ENCODE peak calls at places on chromosomes 6 and 20, in nine cellular contexts. B is left cardiac atrium; V is activated CD4-positive, alpha-beta T cell treated with anti-CD3 and anti-CD28 coated beads for 48 hours; P is non-pigmented ciliary epithelial cell; L is activated T-helper 1 cell treated with anti-CD3 and anti-CD28 coated beads, Interleukin-12 subunit alpha, Interleukin-12 subunit beta, Interleukin-2, Interleukin-4 antibody, amounts not matched to agents 30 ng/mL and 10 ng/mL and 1 ng/mL, durations not matched to agents 14 hours and 24 hours and 36 hours; A is upper lobe of right lung; D is NB4; E is adrenal gland; Z is CD4-positive, CD25-positive, alpha-beta regulatory T cell. O is an unnamed sample.

GRCh38 chr20:31712564-31713311 is 9.9 kb downstream of the BCL2L1 start:
- DNase-seq in P (peak; percentile 76), E (peak; percentile 86), V (no peak), B (peak; percentile 89), A (peak; percentile 80), Z (no peak), D (no peak), L (no peak), O (no peak)

GRCh38 chr20:11453430-11453829 is 464.3 kb upstream of the BTBD3 start:
- DNase-seq in V (no peak), Z (no peak), B (no peak), E (no peak), A (no peak), D (peak; percentile 49), P (peak; percentile 83), L (no peak), O (no peak)

GRCh38 chr20:56348746-56349145 is 10.0 kb upstream of the FAM210B start:
- DNase-seq in E (no peak), D (no peak), B (no peak), Z (no peak), A (no peak), V (no peak), L (no peak), P (no peak), O (no peak)

GRCh38 chr6:7080311-7080710 is 27.4 kb upstream of the RREB1 start:
- DNase-seq in L (no peak), V (no peak), A (no peak), E (no peak), Z (no peak), D (peak; percentile 40), P (no peak), B (no peak), O (no peak)

GRCh38 chr6:17986656-17987575 is 519 bp downstream of the KIF13A start:
- DNase-seq in B (peak; percentile 71), E (peak; percentile 76), P (no peak), A (peak; percentile 85), L (no peak), V (no peak), Z (no peak), D (peak; percentile 50), O (peak; percentile 54)

GRCh38 chr6:32583527-32583898 is 6.1 kb downstream of the HLA-DRB1 start:
- DNase-seq in A (no peak), D (no peak), V (no peak), L (no peak), E (no peak), P (no peak), B (no peak), Z (no peak), O (no peak)

GRCh38 chr20:62642666-62643520 is 590 bp downstream of the SLCO4A1 start:
- DNase-seq in E (no peak), L (peak; percentile 59), V (peak; percentile 74), B (no peak), D (peak; percentile 68), Z (peak; percentile 56), P (no peak), A (no peak), O (peak; percentile 38)

GRCh38 chr6:33018904-33019303 is 9.5 kb upstream of the HLA-DOA start:
- DNase-seq in E (peak; percentile 83), P (no peak), Z (no peak), A (peak; percentile 84), V (peak; percentile 41), D (peak; percentile 86), B (peak; percentile 71), L (peak; percentile 54), O (peak; percentile 49)

GRCh38 chr6:33728438-33728837 is 16.9 kb upstream of the UQCC2 start:
- DNase-seq in Z (no peak), P (no peak), D (no peak), V (no peak), E (no peak), L (no peak), B (peak; percentile 58), A (no peak), O (no peak)

GRCh38 chr6:34543421-34543820 is 12.7 kb downstream of the SPDEF start:
- DNase-seq in V (no peak), B (no peak), A (no peak), E (no peak), D (peak; percentile 70), Z (no peak), P (no peak), L (no peak), O (no peak)

GRCh38 chr20:5969348-5969935 is 19.0 kb downstream of the MCM8 start:
- DNase-seq in B (no peak), V (no peak), D (no peak), L (no peak), E (no peak), P (no peak), A (no peak), Z (no peak), O (no peak)

GRCh38 chr6:27177454-27178000 is 70.0 kb upstream of the PRSS16 start:
- DNase-seq in A (peak; percentile 90), B (peak; percentile 79), Z (peak; percentile 68), E (peak; percentile 88), P (no peak), L (peak; percentile 66), D (peak; percentile 93), V (peak; percentile 84), O (peak; percentile 74)

GRCh38 chr20:6058684-6059295 is 4.9 kb upstream of the LRRN4 start:
- DNase-seq in V (no peak), A (peak; percentile 78), D (no peak), L (no peak), E (no peak), B (no peak), P (no peak), Z (no peak), O (peak; percentile 27)

GRCh38 chr6:35140991-35141720 is at the start of gene TCP11:
- DNase-seq in P (no peak), Z (peak; percentile 36), V (peak; percentile 37), D (peak; percentile 9), A (peak; percentile 79), L (no peak), E (no peak), B (peak; percentile 57), O (no peak)

GRCh38 chr20:40812415-40813212 is 123.6 kb upstream of the MAFB start:
- DNase-seq in P (no peak), Z (no peak), A (no peak), L (no peak), B (no peak), V (no peak), D (no peak), E (no peak), O (no peak)

GRCh38 chr6:128742900-128743299 is 140.0 kb upstream of the LAMA2 start:
- DNase-seq in P (no peak), V (no peak), B (no peak), Z (no peak), E (no peak), A (no peak), L (no peak), D (no peak), O (no peak)

O was measured in T47D.